ENCODE peak calls at places on chromosomes 5 and 9, in five cellular contexts. I, E, O, V and T are unnamed samples.

GRCh38 chr5:75342836-75343235 is 5.8 kb downstream of the HMGCR start:
- DNase-seq in V (no peak), O (no peak), I (no peak), E (no peak), T (no peak)

GRCh38 chr5:56116599-56117131 is 116.5 kb downstream of the ANKRD55 start:
- DNase-seq in O (no peak), E (no peak), V (no peak), I (no peak), T (no peak)

GRCh38 chr9:87872079-87872624 is 10.5 kb upstream of the SPATA31E1 start:
- DNase-seq in E (no peak), O (no peak), V (no peak), I (peak), T (no peak)

GRCh38 chr5:138696501-138696900 is 56.7 kb upstream of the CTNNA1 start:
- DNase-seq in O (peak), E (no peak), I (peak), V (peak), T (no peak)

GRCh38 chr5:126746290-126746689 is 30.6 kb upstream of the LMNB1 start:
- DNase-seq in E (no peak), O (no peak), I (no peak), V (no peak), T (peak)

GRCh38 chr9:123710299-123710698 is 219.6 kb downstream of the DENND1A start:
- DNase-seq in E (no peak), O (no peak), V (no peak), I (peak), T (no peak)

GRCh38 chr9:3916420-3916819 is 383.4 kb downstream of the GLIS3 start:
- DNase-seq in E (no peak), O (no peak), V (no peak), I (no peak), T (no peak)

GRCh38 chr5:164809831-164810230 is 1304.4 kb downstream of the MAT2B start:
- DNase-seq in V (no peak), O (no peak), I (peak), E (no peak), T (no peak)

GRCh38 chr9:37464426-37465248 is 613 bp downstream of the ZBTB5 start:
- DNase-seq in I (peak), O (no peak), E (no peak), V (no peak), T (no peak)

GRCh38 chr5:127564002-127564769 is 46.7 kb downstream of the PRRC1 start:
- DNase-seq in I (peak), V (no peak), O (peak), E (no peak), T (peak)

GRCh38 chr5:102294996-102295395 is 1.1 kb downstream of the SLCO4C1 start:
- DNase-seq in I (no peak), E (no peak), V (no peak), O (no peak), T (peak)

GRCh38 chr9:81116340-81117207 is 572.8 kb downstream of the TLE1 start:
- DNase-seq in I (no peak), V (no peak), E (no peak), O (no peak), T (no peak)

GRCh38 chr5:68555891-68556689 is 340.5 kb downstream of the PIK3R1 start:
- DNase-seq in E (no peak), I (no peak), O (no peak), V (no peak), T (peak)

GRCh38 chr9:129471201-129472019 is 149.5 kb downstream of the C9orf50 start:
- DNase-seq in V (no peak), E (no peak), O (no peak), I (no peak), T (no peak)

GRCh38 chr5:145925803-145926202 is 10.6 kb upstream of the SH3RF2 start:
- DNase-seq in I (peak), O (no peak), V (no peak), E (no peak), T (no peak)

GRCh38 chr5:93736284-93736683 is 5.1 kb downstream of the POU5F2 start:
- DNase-seq in E (no peak), V (no peak), O (no peak), I (peak), T (no peak)

GRCh38 chr9:86282979-86283535 is 719 bp upstream of the ISCA1 start:
- DNase-seq in V (peak), E (no peak), O (no peak), I (peak), T (peak)

GRCh38 chr5:76787237-76787636 is 31.6 kb upstream of the F2RL1 start:
- DNase-seq in I (peak), O (peak), E (no peak), V (no peak), T (no peak)

GRCh38 chr9:84173961-84174360 is 166.6 kb downstream of the SLC28A3 start:
- DNase-seq in E (no peak), V (no peak), I (no peak), O (no peak), T (no peak)

GRCh38 chr9:38734831-38735230 is 14.9 kb upstream of the FAM240B start:
- DNase-seq in O (no peak), E (no peak), V (no peak), I (no peak), T (no peak)

GRCh38 chr5:179265529-179266290 is 79.6 kb downstream of the ADAMTS2 start:
- DNase-seq in I (peak), E (no peak), O (no peak), V (no peak), T (peak)

GRCh38 chr5:124651663-124652513 is 94.6 kb downstream of the ZNF608 start:
- DNase-seq in I (peak), V (no peak), O (peak), E (no peak), T (peak)

GRCh38 chr5:50711280-50711679 is 44.8 kb downstream of the PARP8 start:
- DNase-seq in O (no peak), V (no peak), E (no peak), I (no peak), T (no peak)

GRCh38 chr5:110377411-110378392 is 348.8 kb downstream of the TMEM232 start:
- DNase-seq in E (no peak), V (no peak), I (peak), O (no peak), T (peak)
- H3K4me2 ChIP-seq in E (no peak), V (no peak), I (peak), O (no peak), T (no peak)

DNA sequence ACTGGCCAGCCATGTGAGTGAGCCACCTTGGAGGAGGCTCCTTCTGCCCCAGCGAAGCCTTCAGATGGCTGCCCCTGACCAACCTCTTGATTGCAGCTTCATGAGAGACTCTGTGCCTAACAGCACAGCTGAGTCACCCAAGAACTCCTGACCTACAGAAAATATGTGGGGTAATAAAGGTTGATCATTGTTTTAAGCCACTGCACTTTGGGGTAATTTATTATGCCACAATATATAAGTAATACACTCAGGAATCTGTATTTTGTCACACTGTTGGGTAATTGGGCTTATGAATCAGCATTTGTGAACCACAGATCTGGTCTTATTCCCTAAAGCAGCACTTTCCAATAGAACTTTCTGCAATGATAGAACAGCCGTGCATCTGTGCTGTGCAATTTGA is 24.4 kb upstream of the VDAC1 start:
- DNase-seq in E (no peak), O (no peak), V (peak), I (peak), T (no peak)
- H3K4me2 ChIP-seq in E (no peak), O (peak), V (peak), I (peak), T (no peak)

DNA sequence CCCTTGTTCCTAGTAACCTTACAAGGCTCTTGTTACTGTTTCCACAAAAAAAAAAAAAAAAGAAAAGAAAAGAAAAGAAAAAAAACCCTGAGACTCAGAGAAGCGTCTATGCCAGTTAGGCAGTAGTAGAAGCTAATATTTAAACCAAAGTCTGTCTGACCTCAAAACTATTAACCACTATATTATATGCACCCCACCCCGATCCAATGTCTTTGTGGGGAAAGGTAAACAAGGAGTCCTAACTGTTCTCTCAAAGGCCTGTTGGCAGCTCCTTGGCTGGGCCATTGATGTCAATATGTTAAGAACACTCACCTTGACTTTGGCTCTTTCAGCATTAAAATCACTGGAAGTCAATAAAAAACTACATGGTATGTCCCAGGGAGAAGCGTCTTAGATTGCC is 308.4 kb upstream of the RPS23 start:
- DNase-seq in O (no peak), E (no peak), V (no peak), I (no peak), T (no peak)
- H3K4me2 ChIP-seq in O (no peak), E (no peak), V (no peak), I (no peak), T (no peak)

GRCh38 chr9:99929652-99930051 is 23.2 kb downstream of the STX17 start:
- DNase-seq in I (no peak), V (no peak), O (no peak), E (no peak), T (no peak)
- H3K4me2 ChIP-seq in I (no peak), V (no peak), O (no peak), E (no peak), T (no peak)

DNA sequence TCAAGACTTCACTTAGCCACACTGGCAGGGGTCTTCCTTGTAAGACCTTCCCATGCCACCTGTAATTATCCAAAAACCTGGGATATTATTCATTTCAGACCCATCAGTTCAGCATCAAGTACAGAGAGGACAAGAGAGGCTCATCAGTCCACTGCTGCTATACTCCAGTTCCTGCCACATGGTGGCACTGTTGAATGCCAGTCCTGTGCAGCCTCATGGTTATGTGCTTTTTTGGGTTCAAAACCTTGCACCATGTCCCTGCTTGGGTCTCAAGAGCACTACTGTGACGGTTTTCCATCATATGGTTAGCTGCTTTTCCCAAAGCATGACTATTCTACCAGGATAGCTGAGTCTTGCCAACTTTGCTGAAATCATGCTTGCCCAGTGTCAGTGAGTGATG is 8.5 kb downstream of the PTGS1 start:
- DNase-seq in I (no peak), V (no peak), O (no peak), E (no peak), T (no peak)
- H3K4me2 ChIP-seq in I (no peak), V (no peak), O (no peak), E (no peak), T (no peak)

GRCh38 chr5:147204576-147204975 is 30.2 kb upstream of the STK32A start:
- DNase-seq in E (no peak), O (no peak), I (no peak), V (no peak), T (no peak)
- H3K4me2 ChIP-seq in E (no peak), O (no peak), I (no peak), V (no peak), T (no peak)

GRCh38 chr5:35857606-35858205 is 1.0 kb downstream of the IL7R start:
- DNase-seq in V (peak), I (peak), O (no peak), E (no peak), T (no peak)
- H3K4me2 ChIP-seq in V (peak), I (peak), O (peak), E (no peak), T (no peak)